ENCODE peak calls at places on chromosomes 6 and 20, in six cellular contexts. One of them, this sample, is unnamed.

GRCh38 chr6:105588116-105588710 is 185.3 kb upstream of the PREP start:
- DNase-seq in BJ: no peak
- DNase-seq in psoas muscle: no peak
- DNase-seq in neural progenitor cell: no peak
- DNase-seq in OCI-LY7: peak; percentile 5
- DNase-seq in AG10803: no peak
- DNase-seq in this sample: no peak

GRCh38 chr6:12208190-12208589 is 82.0 kb upstream of the EDN1 start:
- DNase-seq in BJ: no peak
- DNase-seq in psoas muscle: no peak
- DNase-seq in neural progenitor cell: no peak
- DNase-seq in OCI-LY7: no peak
- DNase-seq in AG10803: peak; percentile 15
- DNase-seq in this sample: peak; percentile 79

GRCh38 chr6:24441599-24441904 is 38.8 kb downstream of the MRS2 start:
- DNase-seq in BJ: no peak
- DNase-seq in psoas muscle: no peak
- DNase-seq in neural progenitor cell: no peak
- DNase-seq in OCI-LY7: no peak
- DNase-seq in AG10803: no peak
- DNase-seq in this sample: no peak

GRCh38 chr6:151058021-151058733 is 181.6 kb upstream of the AKAP12 start:
- DNase-seq in BJ: no peak
- DNase-seq in psoas muscle: no peak
- DNase-seq in neural progenitor cell: peak; percentile 19
- DNase-seq in OCI-LY7: no peak
- DNase-seq in AG10803: no peak
- DNase-seq in this sample: no peak

GRCh38 chr20:15515706-15516105 is 1057.5 kb downstream of the KIF16B start:
- DNase-seq in BJ: no peak
- DNase-seq in psoas muscle: no peak
- DNase-seq in neural progenitor cell: peak; percentile 11
- DNase-seq in OCI-LY7: no peak
- DNase-seq in AG10803: no peak
- DNase-seq in this sample: no peak

GRCh38 chr6:18126116-18126515 is 3.6 kb upstream of the NHLRC1 start:
- DNase-seq in BJ: no peak
- DNase-seq in psoas muscle: no peak
- DNase-seq in neural progenitor cell: no peak
- DNase-seq in OCI-LY7: no peak
- DNase-seq in AG10803: peak; percentile 43
- DNase-seq in this sample: peak; percentile 18

GRCh38 chr6:82690283-82690682 is 326.7 kb downstream of the TPBG start:
- DNase-seq in BJ: no peak
- DNase-seq in psoas muscle: no peak
- DNase-seq in neural progenitor cell: no peak
- DNase-seq in OCI-LY7: no peak
- DNase-seq in AG10803: no peak
- DNase-seq in this sample: no peak

GRCh38 chr6:31462964-31463940 is 34.7 kb upstream of the MICB start:
- DNase-seq in BJ: peak; percentile 22
- DNase-seq in psoas muscle: peak; percentile 81
- DNase-seq in neural progenitor cell: peak; percentile 89
- DNase-seq in OCI-LY7: peak; percentile 86
- DNase-seq in AG10803: peak; percentile 57
- DNase-seq in this sample: peak; percentile 73

GRCh38 chr6:34056301-34056700 is 89.6 kb downstream of the GRM4 start:
- DNase-seq in BJ: peak; percentile 41
- DNase-seq in psoas muscle: peak; percentile 79
- DNase-seq in neural progenitor cell: peak; percentile 93
- DNase-seq in OCI-LY7: peak; percentile 84
- DNase-seq in AG10803: peak; percentile 76
- DNase-seq in this sample: peak; percentile 66

GRCh38 chr6:40718401-40718800 is 131.2 kb upstream of the LRFN2 start:
- DNase-seq in BJ: no peak
- DNase-seq in psoas muscle: no peak
- DNase-seq in neural progenitor cell: no peak
- DNase-seq in OCI-LY7: no peak
- DNase-seq in AG10803: no peak
- DNase-seq in this sample: no peak

GRCh38 chr6:142944126-142945066 is 580 bp downstream of the HIVEP2 start:
- DNase-seq in BJ: peak; percentile 36
- DNase-seq in psoas muscle: peak; percentile 91
- DNase-seq in neural progenitor cell: peak; percentile 78
- DNase-seq in OCI-LY7: peak; percentile 90
- DNase-seq in AG10803: peak; percentile 85
- DNase-seq in this sample: peak; percentile 97

GRCh38 chr6:142942238-142942637 is 2.7 kb downstream of the HIVEP2 start:
- DNase-seq in BJ: no peak
- DNase-seq in psoas muscle: no peak
- DNase-seq in neural progenitor cell: no peak
- DNase-seq in OCI-LY7: no peak
- DNase-seq in AG10803: no peak
- DNase-seq in this sample: no peak

GRCh38 chr6:142941018-142941417 is 4.0 kb downstream of the HIVEP2 start:
- DNase-seq in BJ: no peak
- DNase-seq in psoas muscle: no peak
- DNase-seq in neural progenitor cell: no peak
- DNase-seq in OCI-LY7: no peak
- DNase-seq in AG10803: no peak
- DNase-seq in this sample: no peak

GRCh38 chr6:142943746-142944125 is 1.2 kb downstream of the HIVEP2 start:
- DNase-seq in BJ: no peak
- DNase-seq in psoas muscle: no peak
- DNase-seq in neural progenitor cell: peak; percentile 15
- DNase-seq in OCI-LY7: peak; percentile 84
- DNase-seq in AG10803: peak; percentile 48
- DNase-seq in this sample: peak; percentile 69

GRCh38 chr6:142942805-142943227 is 2.2 kb downstream of the HIVEP2 start:
- DNase-seq in BJ: no peak
- DNase-seq in psoas muscle: no peak
- DNase-seq in neural progenitor cell: no peak
- DNase-seq in OCI-LY7: peak; percentile 67
- DNase-seq in AG10803: peak; percentile 58
- DNase-seq in this sample: peak; percentile 71
- H3K4me3 ChIP-seq in BJ: no peak overlapping the region
- H3K4me3 ChIP-seq in psoas muscle: peak overlapping the region; percentile 94
- H3K4me3 ChIP-seq in neural progenitor cell: no peak overlapping the region
- H3K4me3 ChIP-seq in OCI-LY7: peak overlapping the region; percentile 94
- H3K4me3 ChIP-seq in AG10803: peak overlapping the region; percentile 71
- H3K4me3 ChIP-seq in this sample: no peak overlapping the region

DNA sequence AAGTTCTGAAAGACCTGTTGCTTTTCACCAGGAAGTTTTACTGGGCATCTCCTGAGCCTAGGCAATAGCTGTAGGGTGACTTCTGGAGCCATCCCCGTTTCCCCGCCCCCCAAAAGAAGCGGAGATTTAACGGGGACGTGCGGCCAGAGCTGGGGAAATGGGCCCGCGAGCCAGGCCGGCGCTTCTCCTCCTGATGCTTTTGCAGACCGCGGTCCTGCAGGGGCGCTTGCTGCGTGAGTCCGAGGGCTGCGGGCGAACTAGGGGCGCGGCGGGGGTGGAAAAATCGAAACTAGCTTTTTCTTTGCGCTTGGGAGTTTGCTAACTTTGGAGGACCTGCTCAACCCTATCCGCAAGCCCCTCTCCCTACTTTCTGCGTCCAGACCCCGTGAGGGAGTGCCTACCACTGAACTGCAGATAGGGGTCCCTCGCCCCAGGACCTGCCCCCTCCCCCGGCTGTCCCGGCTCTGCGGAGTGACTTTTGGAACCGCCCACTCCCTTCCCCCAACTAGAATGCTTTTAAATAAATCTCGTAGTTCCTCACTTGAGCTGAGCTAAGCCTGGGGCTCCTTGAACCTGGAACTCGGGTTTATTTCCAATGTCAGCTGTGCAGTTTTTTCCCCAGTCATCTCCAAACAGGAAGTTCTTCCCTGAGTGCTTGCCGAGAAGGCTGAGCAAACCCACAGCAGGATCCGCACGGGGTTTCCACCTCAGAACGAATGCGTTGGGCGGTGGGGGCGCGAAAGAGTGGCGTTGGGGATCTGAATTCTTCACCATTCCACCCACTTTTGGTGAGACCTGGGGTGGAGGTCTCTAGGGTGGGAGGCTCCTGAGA is at the start of gene HFE:
- DNase-seq in BJ: no peak
- DNase-seq in psoas muscle: peak; percentile 64
- DNase-seq in neural progenitor cell: peak; percentile 50
- DNase-seq in OCI-LY7: peak; percentile 31
- DNase-seq in AG10803: peak; percentile 60
- DNase-seq in this sample: peak; percentile 68
- TF ChIP-seq CTCF in BJ: peak; percentile 38
- TF ChIP-seq CTCF in psoas muscle: no peak
- TF ChIP-seq CTCF in neural progenitor cell: peak; percentile 26
- TF ChIP-seq CTCF in OCI-LY7: peak; percentile 10
- TF ChIP-seq CTCF in AG10803: peak; percentile 18
- TF ChIP-seq CTCF in this sample: no peak

DNA sequence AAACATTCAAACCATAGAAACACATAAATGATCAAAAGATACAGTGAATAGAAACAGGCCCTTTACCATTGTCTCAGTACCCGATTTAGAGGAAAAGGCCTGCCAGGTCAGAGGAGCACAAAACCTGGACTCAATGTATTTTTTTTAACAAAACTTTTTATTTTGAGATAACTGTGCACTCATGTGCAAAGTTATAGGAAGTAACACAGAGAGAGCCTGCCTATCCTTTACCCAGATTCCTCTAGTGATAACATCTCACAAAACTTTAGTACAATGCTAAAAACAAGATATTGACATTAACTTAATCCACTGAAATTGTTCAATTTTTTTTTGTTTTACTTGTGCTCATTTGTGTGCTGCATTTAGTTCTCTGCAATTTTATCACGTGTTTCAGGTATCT is 36.8 kb upstream of the SAMD3 start:
- DNase-seq in BJ: no peak
- DNase-seq in psoas muscle: no peak
- DNase-seq in neural progenitor cell: no peak
- DNase-seq in OCI-LY7: no peak
- DNase-seq in AG10803: no peak
- DNase-seq in this sample: no peak
- H3K4me3 ChIP-seq in BJ: no peak overlapping the region
- H3K4me3 ChIP-seq in psoas muscle: no peak overlapping the region
- H3K4me3 ChIP-seq in neural progenitor cell: no peak overlapping the region
- H3K4me3 ChIP-seq in OCI-LY7: no peak overlapping the region
- H3K4me3 ChIP-seq in AG10803: no peak overlapping the region
- H3K4me3 ChIP-seq in this sample: no peak overlapping the region

GRCh38 chr6:84731901-84732300 is 32.5 kb downstream of the TBX18 start:
- DNase-seq in BJ: no peak
- DNase-seq in psoas muscle: no peak
- DNase-seq in neural progenitor cell: no peak
- DNase-seq in OCI-LY7: no peak
- DNase-seq in AG10803: no peak
- DNase-seq in this sample: peak; percentile 26

GRCh38 chr6:84733889-84734288 is 30.5 kb downstream of the TBX18 start:
- DNase-seq in BJ: no peak
- DNase-seq in psoas muscle: no peak
- DNase-seq in neural progenitor cell: no peak
- DNase-seq in OCI-LY7: no peak
- DNase-seq in AG10803: no peak
- DNase-seq in this sample: no peak

DNA sequence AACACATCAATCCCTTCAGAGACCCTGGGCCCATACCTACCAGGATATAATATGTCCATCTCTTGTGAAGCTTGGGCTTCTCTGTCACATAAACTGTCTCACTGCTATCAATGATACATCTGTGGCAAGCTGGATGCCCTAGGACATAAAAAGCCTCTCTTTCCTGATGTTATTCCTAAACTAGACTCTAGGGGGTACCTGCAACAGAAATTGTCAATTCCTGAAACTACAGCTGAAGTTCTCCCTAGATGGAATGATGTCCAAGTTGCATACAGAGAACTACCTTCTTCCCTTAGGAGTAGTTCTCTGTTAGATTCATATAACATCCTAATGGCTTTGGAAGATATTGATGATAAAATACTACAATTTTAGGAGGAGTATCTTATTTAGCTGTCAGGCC is 35.8 kb downstream of the TBX18 start:
- DNase-seq in BJ: no peak
- DNase-seq in psoas muscle: no peak
- DNase-seq in neural progenitor cell: peak; percentile 23
- DNase-seq in OCI-LY7: peak; percentile 3
- DNase-seq in AG10803: peak; percentile 23
- DNase-seq in this sample: peak; percentile 40
- TF ChIP-seq CTCF in BJ: peak; percentile 46
- TF ChIP-seq CTCF in psoas muscle: no peak
- TF ChIP-seq CTCF in neural progenitor cell: peak; percentile 56
- TF ChIP-seq CTCF in OCI-LY7: peak; percentile 54
- TF ChIP-seq CTCF in AG10803: peak; percentile 57
- TF ChIP-seq CTCF in this sample: peak; percentile 55

GRCh38 chr6:100482698-100483097 is 18.0 kb upstream of the SIM1 start:
- DNase-seq in BJ: no peak
- DNase-seq in psoas muscle: no peak
- DNase-seq in neural progenitor cell: no peak
- DNase-seq in OCI-LY7: no peak
- DNase-seq in AG10803: no peak
- DNase-seq in this sample: no peak

GRCh38 chr6:100488231-100488630 is 23.5 kb upstream of the SIM1 start:
- DNase-seq in BJ: no peak
- DNase-seq in psoas muscle: no peak
- DNase-seq in neural progenitor cell: no peak
- DNase-seq in OCI-LY7: no peak
- DNase-seq in AG10803: peak; percentile 67
- DNase-seq in this sample: peak; percentile 20

GRCh38 chr6:100484474-100484873 is 19.8 kb upstream of the SIM1 start:
- DNase-seq in BJ: no peak
- DNase-seq in psoas muscle: no peak
- DNase-seq in neural progenitor cell: no peak
- DNase-seq in OCI-LY7: no peak
- DNase-seq in AG10803: no peak
- DNase-seq in this sample: no peak

GRCh38 chr6:100487638-100488037 is 22.9 kb upstream of the SIM1 start:
- DNase-seq in BJ: no peak
- DNase-seq in psoas muscle: no peak
- DNase-seq in neural progenitor cell: no peak
- DNase-seq in OCI-LY7: no peak
- DNase-seq in AG10803: no peak
- DNase-seq in this sample: no peak

DNA sequence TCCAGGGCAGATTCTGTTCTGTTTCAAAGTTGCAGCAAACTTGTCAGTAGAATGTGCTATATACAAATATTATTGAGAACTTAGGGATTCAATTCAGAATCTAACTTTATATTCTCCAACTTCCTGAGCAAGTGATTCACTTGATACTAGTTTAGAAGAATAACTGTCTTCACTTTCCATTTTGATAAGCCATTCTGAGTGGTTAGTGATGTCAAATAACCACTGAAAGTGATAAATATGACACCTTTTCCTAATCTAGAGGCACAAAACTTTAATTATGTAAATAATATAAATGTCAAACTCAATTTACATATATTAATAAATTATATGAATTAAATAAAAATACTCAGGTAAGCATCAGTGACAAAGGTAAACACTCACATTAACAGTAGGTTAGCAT is 20.5 kb upstream of the SIM1 start:
- DNase-seq in BJ: no peak
- DNase-seq in psoas muscle: no peak
- DNase-seq in neural progenitor cell: no peak
- DNase-seq in OCI-LY7: no peak
- DNase-seq in AG10803: no peak
- DNase-seq in this sample: no peak
- H3K4me3 ChIP-seq in BJ: no peak overlapping the region
- H3K4me3 ChIP-seq in psoas muscle: no peak overlapping the region
- H3K4me3 ChIP-seq in neural progenitor cell: no peak overlapping the region
- H3K4me3 ChIP-seq in OCI-LY7: no peak overlapping the region
- H3K4me3 ChIP-seq in AG10803: no peak overlapping the region
- H3K4me3 ChIP-seq in this sample: no peak overlapping the region

This sample was measured in cardiac fibroblast.